ENCODE peak calls at places on chromosomes 4 and X, in eight cellular contexts. Z is IMR-90, P is upper lobe of left lung, T is lower leg skin, M is Peyer's patch, X is adrenal gland, J is ovary, Q is right lobe of liver. U is an unnamed sample.

GRCh38 chr4:158125325-158125724 is 47.5 kb downstream of the GASK1B start:
- DNase-seq in Z (no peak), P (no peak), T (no peak), M (no peak), X (no peak), J (no peak), Q (no peak), U (no peak)

GRCh38 chr4:160318567-160319220 is 1215.8 kb downstream of the RAPGEF2 start:
- DNase-seq in Z (no peak), P (no peak), T (no peak), M (no peak), X (no peak), J (no peak), Q (no peak), U (no peak)

GRCh38 chr4:80897537-80898303 is 132.8 kb upstream of the BMP3 start:
- DNase-seq in Z (no peak), P (no peak), T (no peak), M (no peak), X (no peak), J (no peak), Q (no peak), U (no peak)

GRCh38 chrX:37315511-37316248 is 33.5 kb upstream of the PRRG1 start:
- DNase-seq in Z (no peak), P (no peak), T (no peak), M (no peak), X (no peak), J (no peak), Q (no peak), U (no peak)

GRCh38 chr4:110639207-110640092 is 16.6 kb upstream of the PITX2 start:
- DNase-seq in Z (no peak), P (peak; percentile 50), T (no peak), M (no peak), X (no peak), J (no peak), Q (no peak), U (no peak)

GRCh38 chrX:19593684-19594083 is 78.4 kb upstream of the MAP3K15 start:
- DNase-seq in Z (peak; percentile 48), P (no peak), T (no peak), M (peak; percentile 54), X (no peak), J (no peak), Q (no peak), U (no peak)

GRCh38 chr4:7379719-7380118 is 55.0 kb downstream of the PSAPL1 start:
- DNase-seq in Z (no peak), P (no peak), T (no peak), M (no peak), X (no peak), J (no peak), Q (no peak), U (no peak)

GRCh38 chr4:138182838-138183426 is 59.2 kb downstream of the SLC7A11 start:
- DNase-seq in Z (peak; percentile 72), P (no peak), T (no peak), M (no peak), X (no peak), J (no peak), Q (no peak), U (no peak)

GRCh38 chr4:31370866-31371465 is 650.8 kb downstream of the PCDH7 start:
- DNase-seq in Z (peak; percentile 28), P (no peak), T (no peak), M (no peak), X (no peak), J (no peak), Q (no peak), U (peak; percentile 7)

GRCh38 chr4:16225996-16226815 is at the start of gene TAPT1:
- DNase-seq in Z (peak; percentile 30), P (peak; percentile 97), T (peak; percentile 94), M (peak; percentile 90), X (peak; percentile 76), J (peak; percentile 84), Q (peak; percentile 91), U (peak; percentile 23)

GRCh38 chrX:50638123-50638522 is 167.5 kb upstream of the DGKK start:
- DNase-seq in Z (no peak), P (no peak), T (peak; percentile 83), M (no peak), X (peak; percentile 28), J (no peak), Q (peak; percentile 38), U (no peak)

GRCh38 chr4:82431026-82431745 is 796 bp downstream of the ENOPH1 start:
- DNase-seq in Z (peak; percentile 39), P (peak; percentile 88), T (peak; percentile 89), M (peak; percentile 71), X (no peak), J (peak; percentile 54), Q (peak; percentile 27), U (no peak)

GRCh38 chr4:75513529-75514130 is 573 bp downstream of the RCHY1 start:
- DNase-seq in Z (peak; percentile 12), P (no peak), T (no peak), M (no peak), X (no peak), J (no peak), Q (no peak), U (no peak)

GRCh38 chrX:134999469-134999868 is 8.7 kb downstream of the SMIM10 start:
- DNase-seq in Z (peak; percentile 69), P (no peak), T (no peak), M (no peak), X (no peak), J (no peak), Q (no peak), U (no peak)

GRCh38 chr4:186554485-186554884 is 882 bp downstream of the MTNR1A start:
- DNase-seq in Z (no peak), P (no peak), T (no peak), M (no peak), X (no peak), J (no peak), Q (peak; percentile 29), U (no peak)

GRCh38 chrX:41145920-41146608 is 60.8 kb downstream of the USP9X start:
- DNase-seq in Z (peak; percentile 92), P (no peak), T (no peak), M (no peak), X (no peak), J (no peak), Q (no peak), U (no peak)

GRCh38 chrX:9765737-9766098 is at the start of gene GPR143:
- DNase-seq in Z (no peak), P (peak; percentile 52), T (no peak), M (no peak), X (no peak), J (peak; percentile 31), Q (no peak), U (no peak)

GRCh38 chr4:74460833-74461232 is 15.9 kb downstream of the AREG start:
- DNase-seq in Z (no peak), P (no peak), T (no peak), M (no peak), X (no peak), J (no peak), Q (no peak), U (no peak)

GRCh38 chr4:2798399-2799301 is 5.8 kb downstream of the SH3BP2 start:
- DNase-seq in Z (no peak), P (peak; percentile 87), T (peak; percentile 96), M (peak; percentile 87), X (peak; percentile 73), J (peak; percentile 51), Q (peak; percentile 63), U (no peak)

GRCh38 chr4:92501456-92501855 is 197.7 kb downstream of the GRID2 start:
- DNase-seq in Z (no peak), P (no peak), T (no peak), M (no peak), X (no peak), J (no peak), Q (no peak), U (no peak)

GRCh38 chrX:7996414-7996813 is 69.2 kb upstream of the PNPLA4 start:
- DNase-seq in Z (peak; percentile 40), P (no peak), T (no peak), M (peak; percentile 63), X (peak; percentile 16), J (no peak), Q (no peak), U (no peak)

GRCh38 chr4:153075256-153075630 is 129.0 kb upstream of the TRIM2 start:
- DNase-seq in Z (no peak), P (no peak), T (no peak), M (no peak), X (no peak), J (no peak), Q (no peak), U (no peak)

GRCh38 chr4:153075836-153076235 is 128.4 kb upstream of the TRIM2 start:
- DNase-seq in Z (no peak), P (no peak), T (peak; percentile 49), M (no peak), X (no peak), J (no peak), Q (no peak), U (no peak)

GRCh38 chr4:153071953-153072622 is 132.2 kb upstream of the TRIM2 start:
- DNase-seq in Z (no peak), P (no peak), T (no peak), M (no peak), X (no peak), J (no peak), Q (no peak), U (no peak)

GRCh38 chr4:153074501-153075255 is 129.6 kb upstream of the TRIM2 start:
- DNase-seq in Z (no peak), P (no peak), T (no peak), M (no peak), X (no peak), J (no peak), Q (no peak), U (no peak)

DNA sequence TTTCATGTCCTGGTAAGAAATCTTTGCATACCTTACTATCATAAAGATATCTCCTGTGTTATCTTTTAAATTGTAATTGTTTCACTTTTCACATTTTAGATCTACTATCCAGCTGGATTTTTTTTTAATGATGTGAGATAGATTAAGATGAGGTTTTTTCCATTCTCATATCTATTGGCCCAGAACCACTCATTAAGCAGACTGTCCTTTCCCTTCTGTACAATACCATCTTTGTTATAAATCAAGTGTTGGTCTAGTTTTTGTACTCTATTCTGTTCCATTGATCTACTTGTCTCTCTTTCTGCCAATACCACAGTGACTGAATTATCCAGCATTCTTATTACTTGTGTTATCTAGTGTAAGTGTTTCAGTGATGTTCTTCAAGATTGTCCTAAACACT is 131.6 kb upstream of the TRIM2 start:
- DNase-seq in Z (no peak), P (no peak), T (no peak), M (no peak), X (no peak), J (no peak), Q (no peak), U (no peak)
- TF ChIP-seq POLR2A in Z (no peak), P (no peak), T (no peak), M (no peak), X (no peak), J (no peak), Q (no peak), U (no peak)

GRCh38 chr4:57199267-57199666 is 89.1 kb upstream of the IGFBP7 start:
- DNase-seq in Z (no peak), P (no peak), T (no peak), M (no peak), X (no peak), J (no peak), Q (no peak), U (no peak)
- TF ChIP-seq POLR2A in Z (no peak), P (no peak), T (no peak), M (no peak), X (no peak), J (no peak), Q (no peak), U (no peak)

GRCh38 chrX:48802089-48802812 is 384 bp downstream of the HDAC6 start:
- DNase-seq in Z (peak; percentile 60), P (peak; percentile 89), T (peak; percentile 96), M (peak; percentile 94), X (peak; percentile 89), J (peak; percentile 79), Q (peak; percentile 86), U (peak; percentile 47)
- TF ChIP-seq POLR2A in Z (peak; percentile 63), P (peak; percentile 72), T (no peak), M (peak; percentile 64), X (peak; percentile 82), J (peak; percentile 67), Q (peak; percentile 87), U (no peak)

GRCh38 chrX:154021131-154021611 is 1.5 kb upstream of the IRAK1 start:
- DNase-seq in Z (peak; percentile 56), P (no peak), T (no peak), M (no peak), X (peak; percentile 42), J (no peak), Q (no peak), U (peak; percentile 63)
- TF ChIP-seq POLR2A in Z (no peak), P (peak; percentile 15), T (no peak), M (no peak), X (peak; percentile 15), J (no peak), Q (no peak), U (no peak)

U was measured in H54.